ENCODE peak calls at places on chromosome 1, in nine cellular contexts. One of them, this sample, is unnamed.

GRCh38 chr1:213247038-213247437 is 196.0 kb downstream of the RPS6KC1 start:
- DNase-seq in transverse colon: no peak
- DNase-seq in endothelial cell: no peak
- DNase-seq in tibial nerve: no peak
- DNase-seq in ovary: no peak
- DNase-seq in PC-3: no peak
- DNase-seq in adrenal gland: no peak
- DNase-seq in lower leg skin: no peak
- DNase-seq in K562: no peak
- DNase-seq in this sample: no peak

GRCh38 chr1:81472387-81472786 is 328.3 kb upstream of the ADGRL2 start:
- DNase-seq in lower leg skin: no peak
- DNase-seq in K562: no peak
- DNase-seq in transverse colon: no peak
- DNase-seq in PC-3: no peak
- DNase-seq in tibial nerve: no peak
- DNase-seq in endothelial cell: peak
- DNase-seq in adrenal gland: no peak
- DNase-seq in ovary: no peak
- DNase-seq in this sample: no peak

GRCh38 chr1:30847358-30847972 is 61.1 kb downstream of the SDC3 start:
- DNase-seq in K562: no peak
- DNase-seq in tibial nerve: peak
- DNase-seq in endothelial cell: peak
- DNase-seq in PC-3: no peak
- DNase-seq in transverse colon: peak
- DNase-seq in lower leg skin: peak
- DNase-seq in adrenal gland: peak
- DNase-seq in ovary: peak
- DNase-seq in this sample: peak

GRCh38 chr1:227732586-227733308 is 2.4 kb downstream of the JMJD4 start:
- DNase-seq in transverse colon: no peak
- DNase-seq in ovary: peak
- DNase-seq in adrenal gland: no peak
- DNase-seq in tibial nerve: no peak
- DNase-seq in K562: no peak
- DNase-seq in lower leg skin: no peak
- DNase-seq in endothelial cell: no peak
- DNase-seq in PC-3: no peak
- DNase-seq in this sample: no peak

GRCh38 chr1:77238463-77238862 is 19.2 kb upstream of the PIGK start:
- DNase-seq in transverse colon: no peak
- DNase-seq in lower leg skin: no peak
- DNase-seq in tibial nerve: no peak
- DNase-seq in PC-3: no peak
- DNase-seq in adrenal gland: no peak
- DNase-seq in K562: no peak
- DNase-seq in endothelial cell: no peak
- DNase-seq in ovary: no peak
- DNase-seq in this sample: no peak

GRCh38 chr1:35885961-35886558 is 3.1 kb downstream of the AGO1 start:
- DNase-seq in adrenal gland: no peak
- DNase-seq in transverse colon: no peak
- DNase-seq in K562: peak
- DNase-seq in lower leg skin: no peak
- DNase-seq in endothelial cell: peak
- DNase-seq in PC-3: no peak
- DNase-seq in ovary: no peak
- DNase-seq in tibial nerve: no peak
- DNase-seq in this sample: peak

GRCh38 chr1:30893776-30894507 is 14.6 kb downstream of the SDC3 start:
- DNase-seq in PC-3: no peak
- DNase-seq in transverse colon: no peak
- DNase-seq in lower leg skin: no peak
- DNase-seq in ovary: no peak
- DNase-seq in tibial nerve: no peak
- DNase-seq in adrenal gland: no peak
- DNase-seq in endothelial cell: no peak
- DNase-seq in K562: no peak
- DNase-seq in this sample: no peak

GRCh38 chr1:178109348-178110143 is 15.6 kb downstream of the RASAL2 start:
- DNase-seq in adrenal gland: no peak
- DNase-seq in ovary: no peak
- DNase-seq in PC-3: peak
- DNase-seq in transverse colon: no peak
- DNase-seq in lower leg skin: no peak
- DNase-seq in K562: no peak
- DNase-seq in endothelial cell: no peak
- DNase-seq in tibial nerve: no peak
- DNase-seq in this sample: no peak

GRCh38 chr1:53450225-53450624 is 9.0 kb upstream of the DMRTB1 start:
- DNase-seq in adrenal gland: no peak
- DNase-seq in transverse colon: no peak
- DNase-seq in tibial nerve: no peak
- DNase-seq in PC-3: no peak
- DNase-seq in ovary: no peak
- DNase-seq in K562: peak
- DNase-seq in endothelial cell: no peak
- DNase-seq in lower leg skin: no peak
- DNase-seq in this sample: peak

GRCh38 chr1:36503733-36504132 is 21.0 kb upstream of the CSF3R start:
- DNase-seq in PC-3: no peak
- DNase-seq in transverse colon: no peak
- DNase-seq in lower leg skin: no peak
- DNase-seq in tibial nerve: no peak
- DNase-seq in endothelial cell: no peak
- DNase-seq in adrenal gland: no peak
- DNase-seq in K562: no peak
- DNase-seq in ovary: no peak
- DNase-seq in this sample: no peak

GRCh38 chr1:153648000-153648643 is 10.4 kb upstream of the SNAPIN start:
- DNase-seq in adrenal gland: no peak
- DNase-seq in ovary: no peak
- DNase-seq in lower leg skin: no peak
- DNase-seq in PC-3: no peak
- DNase-seq in transverse colon: no peak
- DNase-seq in endothelial cell: no peak
- DNase-seq in tibial nerve: no peak
- DNase-seq in K562: no peak
- DNase-seq in this sample: no peak

GRCh38 chr1:101739826-101740330 is 256.8 kb downstream of the OLFM3 start:
- DNase-seq in adrenal gland: no peak
- DNase-seq in tibial nerve: no peak
- DNase-seq in ovary: no peak
- DNase-seq in PC-3: no peak
- DNase-seq in K562: no peak
- DNase-seq in lower leg skin: no peak
- DNase-seq in endothelial cell: no peak
- DNase-seq in transverse colon: no peak
- DNase-seq in this sample: no peak

GRCh38 chr1:87091425-87091824 is 177.0 kb downstream of the HS2ST1 start:
- DNase-seq in adrenal gland: no peak
- DNase-seq in PC-3: no peak
- DNase-seq in ovary: no peak
- DNase-seq in tibial nerve: no peak
- DNase-seq in transverse colon: no peak
- DNase-seq in lower leg skin: no peak
- DNase-seq in K562: no peak
- DNase-seq in endothelial cell: no peak
- DNase-seq in this sample: no peak

GRCh38 chr1:195462152-195462551 is 1146.1 kb downstream of the KCNT2 start:
- DNase-seq in transverse colon: no peak
- DNase-seq in lower leg skin: no peak
- DNase-seq in endothelial cell: no peak
- DNase-seq in K562: no peak
- DNase-seq in ovary: no peak
- DNase-seq in adrenal gland: no peak
- DNase-seq in PC-3: no peak
- DNase-seq in tibial nerve: no peak
- DNase-seq in this sample: no peak

GRCh38 chr1:195466639-195467038 is 1141.6 kb downstream of the KCNT2 start:
- DNase-seq in K562: no peak
- DNase-seq in lower leg skin: no peak
- DNase-seq in transverse colon: no peak
- DNase-seq in endothelial cell: no peak
- DNase-seq in adrenal gland: no peak
- DNase-seq in tibial nerve: no peak
- DNase-seq in ovary: no peak
- DNase-seq in PC-3: no peak
- DNase-seq in this sample: no peak

GRCh38 chr1:195458365-195458764 is 1149.9 kb downstream of the KCNT2 start:
- DNase-seq in adrenal gland: no peak
- DNase-seq in K562: no peak
- DNase-seq in tibial nerve: no peak
- DNase-seq in PC-3: no peak
- DNase-seq in ovary: no peak
- DNase-seq in lower leg skin: no peak
- DNase-seq in transverse colon: no peak
- DNase-seq in endothelial cell: no peak
- DNase-seq in this sample: no peak

GRCh38 chr1:195462646-195463045 is 1145.6 kb downstream of the KCNT2 start:
- DNase-seq in transverse colon: no peak
- DNase-seq in K562: no peak
- DNase-seq in adrenal gland: no peak
- DNase-seq in PC-3: no peak
- DNase-seq in lower leg skin: no peak
- DNase-seq in tibial nerve: no peak
- DNase-seq in endothelial cell: no peak
- DNase-seq in ovary: no peak
- DNase-seq in this sample: no peak
- TF ChIP-seq CTCF in transverse colon: no peak
- TF ChIP-seq CTCF in K562: no peak
- TF ChIP-seq CTCF in adrenal gland: no peak
- TF ChIP-seq CTCF in PC-3: no peak
- TF ChIP-seq CTCF in lower leg skin: no peak
- TF ChIP-seq CTCF in tibial nerve: no peak
- TF ChIP-seq CTCF in endothelial cell: no peak
- TF ChIP-seq CTCF in ovary: no peak
- TF ChIP-seq CTCF in this sample: no peak

GRCh38 chr1:7578206-7578605 is 192.9 kb upstream of the VAMP3 start:
- DNase-seq in lower leg skin: no peak
- DNase-seq in PC-3: no peak
- DNase-seq in endothelial cell: no peak
- DNase-seq in transverse colon: no peak
- DNase-seq in adrenal gland: no peak
- DNase-seq in K562: no peak
- DNase-seq in ovary: no peak
- DNase-seq in tibial nerve: no peak
- DNase-seq in this sample: peak

GRCh38 chr1:7575041-7575400 is 196.1 kb upstream of the VAMP3 start:
- DNase-seq in ovary: no peak
- DNase-seq in adrenal gland: no peak
- DNase-seq in transverse colon: no peak
- DNase-seq in K562: no peak
- DNase-seq in endothelial cell: no peak
- DNase-seq in lower leg skin: no peak
- DNase-seq in tibial nerve: no peak
- DNase-seq in PC-3: no peak
- DNase-seq in this sample: no peak

GRCh38 chr1:7574121-7575040 is 196.7 kb upstream of the VAMP3 start:
- DNase-seq in endothelial cell: no peak
- DNase-seq in transverse colon: no peak
- DNase-seq in ovary: peak
- DNase-seq in K562: no peak
- DNase-seq in PC-3: no peak
- DNase-seq in lower leg skin: no peak
- DNase-seq in tibial nerve: no peak
- DNase-seq in adrenal gland: no peak
- DNase-seq in this sample: no peak

GRCh38 chr1:7579016-7579415 is 192.1 kb upstream of the VAMP3 start:
- DNase-seq in K562: no peak
- DNase-seq in transverse colon: no peak
- DNase-seq in endothelial cell: no peak
- DNase-seq in adrenal gland: no peak
- DNase-seq in ovary: peak
- DNase-seq in PC-3: no peak
- DNase-seq in lower leg skin: peak
- DNase-seq in tibial nerve: peak
- DNase-seq in this sample: no peak

GRCh38 chr1:7576946-7577657 is 194.0 kb upstream of the VAMP3 start:
- DNase-seq in lower leg skin: no peak
- DNase-seq in PC-3: peak
- DNase-seq in transverse colon: no peak
- DNase-seq in endothelial cell: no peak
- DNase-seq in ovary: no peak
- DNase-seq in adrenal gland: no peak
- DNase-seq in tibial nerve: no peak
- DNase-seq in K562: peak
- DNase-seq in this sample: peak
- TF ChIP-seq CTCF in lower leg skin: no peak
- TF ChIP-seq CTCF in PC-3: peak
- TF ChIP-seq CTCF in transverse colon: no peak
- TF ChIP-seq CTCF in endothelial cell: no peak
- TF ChIP-seq CTCF in ovary: no peak
- TF ChIP-seq CTCF in adrenal gland: no peak
- TF ChIP-seq CTCF in tibial nerve: no peak
- TF ChIP-seq CTCF in K562: peak
- TF ChIP-seq CTCF in this sample: no peak

DNA sequence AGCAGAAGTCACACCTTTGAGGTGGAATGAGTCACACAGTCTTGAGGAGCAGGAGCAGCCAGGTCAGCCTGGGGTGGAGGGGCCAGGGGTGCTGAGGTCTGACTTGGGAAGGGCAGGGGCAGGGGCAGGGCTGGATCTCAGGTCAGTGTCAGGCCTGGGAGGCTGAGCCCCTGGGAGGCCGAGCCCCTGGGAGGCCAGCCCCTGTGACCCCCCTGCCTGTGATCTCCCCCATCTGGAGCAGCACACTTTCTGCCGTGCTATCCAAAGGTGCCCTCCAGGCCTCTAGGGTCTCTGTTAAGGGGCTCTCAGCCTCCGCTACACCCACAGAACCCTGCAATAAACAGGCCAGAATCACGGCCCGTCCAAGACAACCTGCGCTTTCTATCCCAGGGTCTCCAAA is 36.9 kb upstream of the AJAP1 start:
- DNase-seq in K562: no peak
- DNase-seq in lower leg skin: no peak
- DNase-seq in tibial nerve: no peak
- DNase-seq in transverse colon: no peak
- DNase-seq in ovary: no peak
- DNase-seq in PC-3: no peak
- DNase-seq in endothelial cell: no peak
- DNase-seq in adrenal gland: no peak
- DNase-seq in this sample: no peak
- TF ChIP-seq CTCF in K562: no peak
- TF ChIP-seq CTCF in lower leg skin: no peak
- TF ChIP-seq CTCF in tibial nerve: no peak
- TF ChIP-seq CTCF in transverse colon: no peak
- TF ChIP-seq CTCF in ovary: no peak
- TF ChIP-seq CTCF in PC-3: no peak
- TF ChIP-seq CTCF in endothelial cell: no peak
- TF ChIP-seq CTCF in adrenal gland: no peak
- TF ChIP-seq CTCF in this sample: no peak

GRCh38 chr1:223631367-223631977 is 34.0 kb downstream of the CAPN8 start:
- DNase-seq in tibial nerve: no peak
- DNase-seq in endothelial cell: no peak
- DNase-seq in ovary: no peak
- DNase-seq in adrenal gland: no peak
- DNase-seq in K562: no peak
- DNase-seq in lower leg skin: no peak
- DNase-seq in PC-3: peak
- DNase-seq in transverse colon: no peak
- DNase-seq in this sample: no peak
- TF ChIP-seq CTCF in tibial nerve: no peak
- TF ChIP-seq CTCF in endothelial cell: no peak
- TF ChIP-seq CTCF in ovary: no peak
- TF ChIP-seq CTCF in adrenal gland: no peak
- TF ChIP-seq CTCF in K562: no peak
- TF ChIP-seq CTCF in lower leg skin: no peak
- TF ChIP-seq CTCF in PC-3: peak
- TF ChIP-seq CTCF in transverse colon: no peak
- TF ChIP-seq CTCF in this sample: no peak

This sample was measured in nephron progenitor cell.